ENCODE peak calls at places on chromosomes 13 and 19, in eight cellular contexts. One of them, this sample, is unnamed.

GRCh38 chr19:7795555-7796161 is 32.6 kb downstream of the CLEC4M start:
- DNase-seq in T-helper 2 cell: no peak
- DNase-seq in psoas muscle: no peak
- DNase-seq in HCEC 1CT: peak; percentile 42
- DNase-seq in tibial nerve: no peak
- DNase-seq in sciatic nerve: no peak
- DNase-seq in mammary epithelial cell: no peak
- DNase-seq in endothelial cell: no peak
- DNase-seq in this sample: no peak

GRCh38 chr19:10291554-10292205 is 1.9 kb downstream of the ICAM5 start:
- DNase-seq in T-helper 2 cell: peak; percentile 45
- DNase-seq in psoas muscle: no peak
- DNase-seq in HCEC 1CT: no peak
- DNase-seq in tibial nerve: no peak
- DNase-seq in sciatic nerve: no peak
- DNase-seq in mammary epithelial cell: peak; percentile 42
- DNase-seq in endothelial cell: no peak
- DNase-seq in this sample: no peak

GRCh38 chr19:19447536-19448237 is 42.2 kb downstream of the GATAD2A start:
- DNase-seq in T-helper 2 cell: peak; percentile 75
- DNase-seq in psoas muscle: no peak
- DNase-seq in HCEC 1CT: no peak
- DNase-seq in tibial nerve: no peak
- DNase-seq in sciatic nerve: no peak
- DNase-seq in mammary epithelial cell: no peak
- DNase-seq in endothelial cell: no peak
- DNase-seq in this sample: no peak

GRCh38 chr19:11422163-11423068 is 3.3 kb upstream of the RGL3 start:
- DNase-seq in T-helper 2 cell: peak; percentile 85
- DNase-seq in psoas muscle: peak; percentile 86
- DNase-seq in HCEC 1CT: no peak
- DNase-seq in tibial nerve: peak; percentile 41
- DNase-seq in sciatic nerve: peak; percentile 77
- DNase-seq in mammary epithelial cell: peak; percentile 91
- DNase-seq in endothelial cell: peak; percentile 39
- DNase-seq in this sample: peak; percentile 22

GRCh38 chr19:3387645-3388589 is 21.5 kb downstream of the NFIC start:
- DNase-seq in T-helper 2 cell: no peak
- DNase-seq in psoas muscle: peak; percentile 96
- DNase-seq in HCEC 1CT: no peak
- DNase-seq in tibial nerve: peak; percentile 68
- DNase-seq in sciatic nerve: peak; percentile 90
- DNase-seq in mammary epithelial cell: peak; percentile 50
- DNase-seq in endothelial cell: no peak
- DNase-seq in this sample: peak; percentile 75

GRCh38 chr19:679418-680286 is 3.5 kb downstream of the FSTL3 start:
- DNase-seq in T-helper 2 cell: peak; percentile 51
- DNase-seq in psoas muscle: peak; percentile 85
- DNase-seq in HCEC 1CT: peak; percentile 60
- DNase-seq in tibial nerve: peak; percentile 59
- DNase-seq in sciatic nerve: peak; percentile 88
- DNase-seq in mammary epithelial cell: peak; percentile 51
- DNase-seq in endothelial cell: peak; percentile 45
- DNase-seq in this sample: no peak

GRCh38 chr19:18386543-18387251 is 739 bp downstream of the GDF15 start:
- DNase-seq in T-helper 2 cell: no peak
- DNase-seq in psoas muscle: no peak
- DNase-seq in HCEC 1CT: no peak
- DNase-seq in tibial nerve: peak; percentile 22
- DNase-seq in sciatic nerve: no peak
- DNase-seq in mammary epithelial cell: no peak
- DNase-seq in endothelial cell: no peak
- DNase-seq in this sample: no peak

GRCh38 chr13:52600666-52601065 is 41.6 kb upstream of the HNRNPA1L2 start:
- DNase-seq in T-helper 2 cell: no peak
- DNase-seq in psoas muscle: no peak
- DNase-seq in HCEC 1CT: no peak
- DNase-seq in tibial nerve: no peak
- DNase-seq in sciatic nerve: no peak
- DNase-seq in mammary epithelial cell: no peak
- DNase-seq in endothelial cell: no peak
- DNase-seq in this sample: no peak

GRCh38 chr13:36090592-36090991 is 40.6 kb downstream of the DCLK1 start:
- DNase-seq in T-helper 2 cell: no peak
- DNase-seq in psoas muscle: no peak
- DNase-seq in HCEC 1CT: no peak
- DNase-seq in tibial nerve: no peak
- DNase-seq in sciatic nerve: no peak
- DNase-seq in mammary epithelial cell: no peak
- DNase-seq in endothelial cell: no peak
- DNase-seq in this sample: no peak

GRCh38 chr13:109297628-109298027 is 488.8 kb downstream of the IRS2 start:
- DNase-seq in T-helper 2 cell: no peak
- DNase-seq in psoas muscle: no peak
- DNase-seq in HCEC 1CT: peak; percentile 91
- DNase-seq in tibial nerve: no peak
- DNase-seq in sciatic nerve: no peak
- DNase-seq in mammary epithelial cell: peak; percentile 77
- DNase-seq in endothelial cell: no peak
- DNase-seq in this sample: no peak